ENCODE peak calls at places on chromosomes 3 and 15, in four cellular contexts. E is GM12892, G is K562, C is HL-60. H is an unnamed sample.

GRCh38 chr15:78702609-78703332 is 61.8 kb upstream of the CHRNB4 start:
- DNase-seq in E (no peak), G (no peak), C (no peak), H (no peak)

GRCh38 chr3:184156522-184156955 is 1.4 kb downstream of the DVL3 start:
- DNase-seq in E (no peak), G (no peak), C (no peak), H (no peak)

GRCh38 chr3:126926684-126927404 is 56.1 kb upstream of the PLXNA1 start:
- DNase-seq in E (no peak), G (peak), C (no peak), H (no peak)

GRCh38 chr3:101049532-101049931 is 56.3 kb upstream of the ABI3BP start:
- DNase-seq in E (no peak), G (no peak), C (no peak), H (no peak)

GRCh38 chr3:46695962-46696922 is 2.8 kb upstream of the ALS2CL start:
- DNase-seq in E (no peak), G (no peak), C (no peak), H (no peak)

GRCh38 chr3:129481783-129482332 is 41.8 kb downstream of the IFT122 start:
- DNase-seq in E (no peak), G (peak), C (peak), H (no peak)

GRCh38 chr3:40258064-40258463 is 51.4 kb upstream of the EIF1B start:
- DNase-seq in E (no peak), G (no peak), C (no peak), H (no peak)

GRCh38 chr15:46682969-46683791 is 1034.1 kb upstream of the SEMA6D start:
- DNase-seq in E (no peak), G (no peak), C (no peak), H (no peak)

GRCh38 chr3:59608356-59608755 is 558.5 kb upstream of the CFAP20DC start:
- DNase-seq in E (no peak), G (no peak), C (no peak), H (no peak)

GRCh38 chr3:195170521-195170920 is 100.4 kb downstream of the XXYLT1 start:
- DNase-seq in E (no peak), G (no peak), C (no peak), H (no peak)

DNA sequence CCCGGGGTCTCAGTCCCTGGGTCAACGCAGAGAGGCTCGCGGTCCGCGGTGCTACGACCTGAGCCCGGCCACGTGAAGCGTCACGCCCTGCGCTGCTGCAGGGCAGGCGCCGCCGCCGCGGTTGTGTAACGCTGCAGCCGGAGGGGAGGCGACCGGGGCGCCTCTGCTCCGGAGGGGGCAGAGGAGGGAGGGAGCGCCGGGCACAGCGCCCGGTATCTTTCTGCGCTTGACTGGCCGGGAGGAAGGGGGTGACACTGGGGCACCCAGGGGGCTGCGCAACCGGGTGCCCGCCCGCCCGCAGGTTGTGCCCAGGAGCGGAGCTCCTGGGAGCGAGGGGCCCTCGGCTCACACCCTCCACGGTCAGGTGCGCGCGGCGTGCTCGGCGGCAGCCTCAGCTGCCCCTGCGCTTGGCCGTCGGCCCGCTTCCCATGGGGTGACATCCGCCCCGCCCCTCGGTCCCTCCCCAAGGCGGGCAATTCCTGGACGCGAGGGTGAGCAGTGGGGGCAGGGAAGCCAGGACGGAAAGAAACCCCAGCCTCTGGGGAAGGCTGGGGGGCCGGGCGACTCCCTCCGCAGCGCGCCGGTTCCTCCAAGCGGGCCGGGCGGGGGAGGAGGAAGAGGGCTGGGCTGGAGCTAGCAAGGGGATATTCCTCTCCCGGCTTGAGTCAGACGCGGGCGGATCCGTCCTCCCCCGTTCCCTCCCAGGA is 825 bp upstream of the BHLHE40 start:
- DNase-seq in E (peak), G (peak), C (peak), H (peak)
- TF ChIP-seq POLR2AphosphoS5 in E (peak), G (no peak), C (peak), H (peak)

DNA sequence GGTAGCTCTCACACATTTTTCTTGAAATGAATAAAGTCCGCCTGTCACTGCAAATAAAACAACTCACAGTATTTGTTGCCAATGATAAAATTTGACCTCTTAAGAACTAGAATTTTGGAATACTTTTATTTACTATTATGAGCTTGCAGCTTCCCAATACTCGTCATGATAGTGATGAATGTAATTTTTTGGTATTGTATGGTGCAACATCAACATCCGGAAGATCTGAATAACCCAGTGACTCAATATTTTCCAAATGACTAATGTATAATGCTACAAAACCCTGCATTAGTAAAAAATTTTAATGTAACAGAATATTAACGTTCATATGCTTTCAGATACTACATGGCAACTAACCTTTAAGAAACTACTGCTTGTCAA is 95.5 kb downstream of the IGF2BP2 start:
- DNase-seq in E (no peak), G (no peak), C (no peak), H (no peak)
- TF ChIP-seq POLR2AphosphoS5 in E (no peak), G (no peak), C (no peak), H (no peak)

GRCh38 chr3:32502944-32503286 is 263 bp upstream of the CMTM6 start:
- DNase-seq in E (no peak), G (no peak), C (no peak), H (no peak)
- TF ChIP-seq POLR2AphosphoS5 in E (no peak), G (no peak), C (no peak), H (no peak)

DNA sequence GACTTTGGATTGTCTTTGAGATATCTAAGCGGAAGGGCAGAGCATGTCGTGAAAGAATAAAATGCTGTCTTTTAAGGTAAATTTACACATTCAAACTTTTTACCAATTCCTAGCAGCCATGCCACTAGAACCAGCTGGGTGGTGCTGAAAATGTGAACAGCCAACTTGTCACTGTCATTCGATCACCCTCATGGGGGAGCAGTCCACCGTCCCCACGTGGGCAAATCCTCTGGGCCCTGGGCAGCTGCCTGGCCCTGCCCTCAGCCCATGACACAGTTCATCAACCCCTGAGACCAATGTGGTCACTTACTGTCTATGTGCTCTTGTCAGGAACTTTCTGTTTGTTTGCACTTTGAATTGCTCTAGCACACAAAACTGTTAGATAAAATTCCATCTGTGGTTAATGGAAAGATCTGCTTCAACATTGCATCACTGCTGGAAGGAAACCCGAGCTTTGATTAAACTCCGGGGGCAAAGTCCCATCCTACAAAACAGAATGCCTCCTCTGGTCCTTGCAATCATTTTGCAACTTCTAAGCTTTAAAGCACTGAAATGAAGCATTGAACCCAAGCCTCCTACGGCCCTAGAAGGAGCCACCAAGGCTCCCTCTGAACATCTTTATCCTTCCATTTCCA is 50.1 kb downstream of the PCSK6 start:
- DNase-seq in E (no peak), G (no peak), C (no peak), H (no peak)
- TF ChIP-seq POLR2AphosphoS5 in E (no peak), G (no peak), C (no peak), H (no peak)

GRCh38 chr3:111911446-111911845 is 52.4 kb downstream of the PHLDB2 start:
- DNase-seq in E (no peak), G (no peak), C (no peak), H (no peak)

GRCh38 chr3:111917300-111917699 is 58.2 kb downstream of the PHLDB2 start:
- DNase-seq in E (no peak), G (no peak), C (no peak), H (no peak)

GRCh38 chr3:111913163-111913763 is 54.2 kb downstream of the PHLDB2 start:
- DNase-seq in E (no peak), G (no peak), C (no peak), H (no peak)

GRCh38 chr3:111919370-111920065 is 59.3 kb upstream of the ABHD10 start:
- DNase-seq in E (no peak), G (no peak), C (no peak), H (no peak)

DNA sequence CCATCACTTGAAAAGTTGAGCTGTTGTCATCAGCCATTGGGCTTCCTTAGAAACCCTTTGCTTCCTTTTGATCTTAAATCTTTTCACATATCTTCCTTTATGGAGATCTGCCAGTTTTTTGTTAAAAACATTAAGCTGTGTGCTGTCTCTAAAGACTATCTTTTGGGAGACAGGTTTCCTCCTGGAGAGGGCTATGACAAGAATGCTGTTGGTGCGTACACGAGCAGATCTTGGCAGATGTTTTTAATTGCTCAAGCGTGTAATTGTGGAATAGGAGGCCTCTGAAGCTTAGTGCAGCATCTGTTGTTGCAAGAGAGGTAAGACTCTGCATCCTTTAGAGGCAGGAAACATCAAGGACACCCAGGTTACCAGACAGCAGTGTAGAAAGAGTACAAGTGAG is 56.8 kb downstream of the PHLDB2 start:
- DNase-seq in E (no peak), G (no peak), C (no peak), H (no peak)
- TF ChIP-seq POLR2AphosphoS5 in E (no peak), G (no peak), C (no peak), H (no peak)

GRCh38 chr3:64936570-64936969 is 248.8 kb upstream of the ADAMTS9 start:
- DNase-seq in E (no peak), G (no peak), C (no peak), H (no peak)

GRCh38 chr3:64940949-64941348 is 253.1 kb upstream of the ADAMTS9 start:
- DNase-seq in E (no peak), G (no peak), C (no peak), H (no peak)

GRCh38 chr3:64939309-64939708 is 251.5 kb upstream of the ADAMTS9 start:
- DNase-seq in E (no peak), G (no peak), C (no peak), H (no peak)

GRCh38 chr3:64935995-64936394 is 248.2 kb upstream of the ADAMTS9 start:
- DNase-seq in E (no peak), G (no peak), C (no peak), H (no peak)

GRCh38 chr3:64939747-64940450 is 252.1 kb upstream of the ADAMTS9 start:
- DNase-seq in E (no peak), G (no peak), C (no peak), H (no peak)
- TF ChIP-seq POLR2AphosphoS5 in E (no peak), G (no peak), C (no peak), H (no peak)

GRCh38 chr3:30546934-30547333 is 59.5 kb upstream of the TGFBR2 start:
- DNase-seq in E (no peak), G (no peak), C (no peak), H (no peak)

GRCh38 chr3:30542897-30543296 is 63.5 kb upstream of the TGFBR2 start:
- DNase-seq in E (no peak), G (no peak), C (no peak), H (no peak)

GRCh38 chr3:30548605-30549004 is 57.8 kb upstream of the TGFBR2 start:
- DNase-seq in E (no peak), G (peak), C (no peak), H (no peak)

GRCh38 chr3:30549600-30549999 is 56.8 kb upstream of the TGFBR2 start:
- DNase-seq in E (no peak), G (no peak), C (no peak), H (no peak)

GRCh38 chr3:30544811-30545210 is 61.6 kb upstream of the TGFBR2 start:
- DNase-seq in E (no peak), G (no peak), C (no peak), H (no peak)
- TF ChIP-seq POLR2AphosphoS5 in E (no peak), G (no peak), C (no peak), H (no peak)